ENCODE peak calls at places on chromosome 20, in ten cellular contexts. J is GM13977; O is CD4-positive, alpha-beta T cell; Z is cardiac fibroblast; M is nephron progenitor cell; T is NB4; N is tibial artery; G is testis; A is kidney; U is RWPE1. C is an unnamed sample.
A peak's percentile ranks its signal among the peaks of the same experiment; 100 is the strongest.

GRCh38 chr20:43431120-43431519 is 26.6 kb upstream of the SRSF6 start:
- DNase-seq in G (no peak), U (no peak), T (no peak), J (no peak), Z (peak; percentile 11), N (no peak), O (no peak), M (no peak), A (no peak), C (no peak)

GRCh38 chr20:19764207-19764606 is 6.1 kb downstream of the RIN2 start:
- DNase-seq in J (no peak), M (no peak), T (peak; percentile 11), Z (no peak), G (no peak), N (no peak), U (no peak), O (no peak), A (no peak), C (no peak)

GRCh38 chr20:4090756-4091331 is 75.5 kb upstream of the RNF24 start:
- DNase-seq in T (peak; percentile 66), M (no peak), A (no peak), N (no peak), O (no peak), Z (peak; percentile 93), G (no peak), J (no peak), U (no peak), C (no peak)

GRCh38 chr20:62058941-62059340 is 6.7 kb downstream of the TAF4 start:
- DNase-seq in N (no peak), O (no peak), U (no peak), G (peak; percentile 12), Z (no peak), M (no peak), J (no peak), T (no peak), A (no peak), C (no peak)

GRCh38 chr20:36461600-36462439 is 79.5 kb upstream of the MYL9 start:
- DNase-seq in A (peak; percentile 91), N (peak; percentile 68), G (peak; percentile 57), Z (peak; percentile 53), U (peak; percentile 55), T (peak; percentile 72), M (peak; percentile 61), J (peak; percentile 59), O (peak; percentile 32), C (peak; percentile 87)

GRCh38 chr20:3021327-3021726 is 22.1 kb upstream of the GNRH2 start:
- DNase-seq in M (no peak), O (no peak), N (no peak), U (no peak), J (no peak), Z (no peak), G (no peak), A (no peak), T (no peak), C (no peak)

GRCh38 chr20:3572151-3572550 is 91.0 kb downstream of the GFRA4 start:
- DNase-seq in U (no peak), M (no peak), J (no peak), T (no peak), A (no peak), O (no peak), N (no peak), Z (peak; percentile 46), G (no peak), C (no peak)

GRCh38 chr20:37911838-37912273 is 8.9 kb downstream of the VSTM2L start:
- DNase-seq in N (no peak), T (peak; percentile 67), M (no peak), G (peak; percentile 92), A (no peak), O (no peak), U (no peak), Z (peak; percentile 40), J (peak; percentile 65), C (no peak)

GRCh38 chr20:38878798-38879197 is 47.4 kb upstream of the FAM83D start:
- DNase-seq in U (peak; percentile 69), G (no peak), M (peak; percentile 72), A (no peak), T (no peak), N (no peak), Z (peak; percentile 51), O (no peak), J (no peak), C (no peak)

GRCh38 chr20:37415118-37416085 is 69.5 kb downstream of the SRC start:
- DNase-seq in O (no peak), A (no peak), Z (no peak), M (no peak), N (no peak), U (no peak), J (no peak), G (no peak), T (no peak), C (no peak)

GRCh38 chr20:4726710-4727391 is 5.1 kb downstream of the PRND start:
- DNase-seq in J (peak; percentile 58), M (no peak), O (peak; percentile 25), G (peak; percentile 76), T (peak; percentile 18), U (peak; percentile 37), N (no peak), A (no peak), Z (peak; percentile 69), C (no peak)

GRCh38 chr20:50294164-50295088 is 103.8 kb downstream of the CEBPB start:
- DNase-seq in A (peak; percentile 63), T (peak; percentile 5), Z (no peak), O (no peak), M (no peak), G (no peak), U (no peak), N (no peak), J (no peak), C (no peak)
- TF ChIP-seq CTCF in A (no peak), T (no peak), Z (no peak), O (no peak), M (no peak), G (no peak), U (no peak), N (no peak), J (no peak), C (no peak)

GRCh38 chr20:60299951-60300350 is 341.7 kb downstream of the CDH26 start:
- DNase-seq in U (no peak), G (no peak), T (no peak), O (no peak), M (no peak), N (no peak), Z (no peak), A (no peak), J (no peak), C (peak; percentile 55)

GRCh38 chr20:60306105-60306504 is 347.9 kb downstream of the CDH26 start:
- DNase-seq in Z (no peak), T (no peak), N (no peak), G (no peak), O (no peak), J (no peak), U (no peak), A (no peak), M (no peak), C (no peak)

GRCh38 chr20:60304026-60304590 is 345.9 kb downstream of the CDH26 start:
- DNase-seq in A (no peak), M (no peak), N (no peak), T (no peak), Z (no peak), J (no peak), O (no peak), U (no peak), G (no peak), C (no peak)

GRCh38 chr20:60304931-60305330 is 346.7 kb downstream of the CDH26 start:
- DNase-seq in J (no peak), A (no peak), U (no peak), Z (no peak), T (no peak), O (no peak), G (no peak), M (no peak), N (no peak), C (no peak)

DNA sequence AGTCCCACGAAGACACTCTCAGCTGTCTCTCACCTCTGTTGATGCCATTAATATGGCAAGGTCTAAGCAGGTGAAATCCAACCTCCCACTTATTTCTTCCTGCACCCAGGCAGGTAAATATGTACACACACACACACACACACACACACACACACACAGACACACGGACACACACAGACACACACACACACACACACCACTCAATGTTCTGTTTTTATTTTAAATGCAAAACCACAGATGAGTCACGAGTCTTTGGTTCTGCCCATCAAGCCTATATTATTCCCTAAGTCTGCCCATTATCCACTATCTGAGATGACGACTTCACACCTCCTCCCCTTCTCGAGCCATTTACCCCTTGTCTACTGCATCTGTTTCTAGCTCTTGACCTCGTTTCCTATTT is 344.7 kb downstream of the CDH26 start:
- DNase-seq in M (no peak), N (no peak), Z (no peak), T (no peak), J (no peak), U (no peak), O (no peak), G (no peak), A (no peak), C (no peak)
- TF ChIP-seq CTCF in M (no peak), N (no peak), Z (no peak), T (no peak), J (no peak), U (no peak), O (no peak), G (no peak), A (no peak), C (no peak)

DNA sequence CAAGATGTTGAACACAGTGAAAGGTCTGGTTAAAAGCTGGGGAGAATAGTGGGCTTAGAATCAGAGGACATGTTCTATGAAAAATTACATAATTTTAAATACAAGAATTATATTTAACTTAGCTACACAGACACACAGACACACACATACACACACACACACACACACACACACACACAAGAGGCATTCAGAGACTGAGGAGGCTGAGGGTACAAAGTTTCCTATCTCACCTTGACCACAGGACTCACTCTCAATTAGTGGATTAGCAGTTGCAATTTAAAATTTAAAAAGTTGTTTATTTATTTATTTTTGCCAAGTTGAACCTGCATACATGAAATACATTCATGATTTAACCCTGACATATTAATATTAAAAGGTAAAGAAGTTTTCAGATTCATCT is 86.5 kb downstream of the MKKS start:
- DNase-seq in Z (no peak), U (no peak), M (no peak), N (no peak), O (no peak), T (no peak), G (no peak), J (no peak), A (no peak), C (no peak)
- TF ChIP-seq CTCF in Z (no peak), U (no peak), M (no peak), N (no peak), O (no peak), T (no peak), G (no peak), J (no peak), A (no peak), C (no peak)

DNA sequence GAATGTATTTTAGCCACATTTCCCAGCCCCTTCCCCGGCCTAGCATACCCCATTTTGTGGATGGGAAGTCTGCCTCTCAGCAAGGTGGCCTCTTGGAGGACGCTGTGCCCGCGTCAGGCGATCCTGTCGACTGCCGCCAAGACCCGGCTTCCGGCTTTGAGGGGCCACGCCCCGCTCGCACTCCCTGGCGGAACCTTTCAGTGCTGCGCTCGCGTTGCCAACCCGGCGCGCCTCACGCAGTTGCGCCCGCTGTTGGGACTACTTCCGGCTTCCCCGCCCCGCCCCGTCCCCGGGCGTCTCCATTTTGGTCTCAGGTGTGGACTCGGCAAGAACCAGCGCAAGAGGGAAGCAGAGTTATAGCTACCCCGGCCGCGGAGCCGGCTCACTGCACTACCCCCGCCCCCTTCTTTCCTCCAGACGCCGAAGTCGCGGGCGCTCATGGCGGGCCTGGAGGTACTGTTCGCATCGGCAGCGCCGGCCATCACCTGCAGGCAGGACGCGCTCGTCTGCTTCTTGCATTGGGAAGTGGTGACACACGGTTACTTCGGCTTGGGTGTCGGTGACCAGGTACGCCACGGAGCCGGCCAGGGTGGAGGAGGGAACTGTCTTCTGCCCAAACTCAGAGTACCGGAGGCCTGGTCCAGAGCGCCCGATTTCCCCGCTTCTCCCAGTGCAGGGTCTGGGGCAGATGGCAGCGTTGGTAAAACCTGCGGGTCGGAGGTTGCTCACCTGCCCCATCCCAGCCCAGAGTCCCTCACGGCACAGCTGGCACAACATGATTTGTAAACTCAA is at the start of gene PSMF1:
- DNase-seq in J (peak; percentile 92), M (peak; percentile 94), G (peak; percentile 95), T (peak; percentile 97), A (peak; percentile 98), O (peak; percentile 95), N (peak; percentile 93), U (peak; percentile 93), Z (peak; percentile 92), C (peak; percentile 98)
- TF ChIP-seq CTCF in J (no peak), M (no peak), G (peak; percentile 42), T (no peak), A (no peak), O (no peak), N (no peak), U (no peak), Z (no peak), C (peak; percentile 14)

C was measured in suprapubic skin.